ENCODE peak calls at places on chromosomes 6 and 20, in seven cellular contexts. R is IMR-90, P is H9, G is mesendoderm, B is H1, O is neuronal stem cell, D is trophoblast cell. A is an unnamed sample. For H3K4me1, the result is how much of the 10 kb centered on the place peaks cover.

GRCh38 chr20:12406978-12407377 is 489.3 kb downstream of the BTBD3 start:
- DNase-seq in D (no peak), O (no peak), P (no peak), B (no peak), R (no peak), G (no peak), A (no peak)

GRCh38 chr20:51769941-51770615 is 1.9 kb upstream of the ATP9A start:
- DNase-seq in O (no peak), P (no peak), B (no peak), D (no peak), G (no peak), R (no peak), A (no peak)

GRCh38 chr20:61300741-61301140 is 48.7 kb downstream of the CDH4 start:
- DNase-seq in R (no peak), D (no peak), G (no peak), B (no peak), O (no peak), P (no peak), A (no peak)

GRCh38 chr20:21391495-21392298 is 5.6 kb downstream of the NKX2-4 start:
- DNase-seq in G (peak), D (peak), R (no peak), P (peak), B (no peak), O (no peak), A (peak)

GRCh38 chr6:30450908-30451818 is 38.1 kb upstream of the HLA-E start:
- DNase-seq in R (peak), B (no peak), P (peak), O (no peak), G (peak), D (peak), A (peak)

GRCh38 chr20:63522091-63522868 is 1.7 kb downstream of the PPDPF start:
- DNase-seq in P (no peak), O (no peak), G (no peak), R (no peak), D (no peak), B (no peak), A (no peak)

GRCh38 chr6:107866606-107867301 is 42.6 kb upstream of the SCML4 start:
- DNase-seq in B (no peak), D (peak), O (no peak), P (no peak), R (peak), G (peak), A (peak)

GRCh38 chr6:121504227-121504626 is 68.8 kb downstream of the GJA1 start:
- DNase-seq in G (no peak), B (no peak), D (no peak), R (peak), P (no peak), O (no peak), A (peak)

GRCh38 chr6:133130863-133131262 is 110.3 kb upstream of the EYA4 start:
- DNase-seq in D (peak), P (no peak), O (no peak), B (no peak), R (peak), G (peak), A (no peak)

GRCh38 chr20:60403105-60403741 is 445.0 kb downstream of the CDH26 start:
- DNase-seq in G (no peak), D (no peak), O (no peak), P (no peak), R (no peak), B (no peak), A (no peak)

GRCh38 chr20:5504061-5504739 is 187.4 kb upstream of the PROKR2 start:
- DNase-seq in O (no peak), P (peak), R (no peak), B (no peak), D (peak), G (no peak), A (no peak)

GRCh38 chr6:89669002-89669401 is 30.5 kb upstream of the LYRM2 start:
- DNase-seq in D (peak), R (peak), P (no peak), B (no peak), O (no peak), G (peak), A (no peak)

GRCh38 chr6:27478706-27479318 is 5.9 kb upstream of the ZNF184 start:
- DNase-seq in G (peak), D (peak), P (peak), B (no peak), R (peak), O (peak), A (peak)

GRCh38 chr20:4091332-4092135 is 76.2 kb upstream of the RNF24 start:
- DNase-seq in G (peak), P (peak), R (peak), O (peak), D (peak), B (no peak), A (peak)

GRCh38 chr20:16397053-16397452 is 176.2 kb downstream of the KIF16B start:
- DNase-seq in O (no peak), D (no peak), P (no peak), G (no peak), R (no peak), B (no peak), A (no peak)

GRCh38 chr6:105604593-105604905 is 201.7 kb upstream of the PREP start:
- DNase-seq in B (no peak), D (no peak), G (no peak), P (no peak), R (no peak), O (no peak), A (no peak)

GRCh38 chr6:128168244-128168643 is 267.4 kb upstream of the THEMIS start:
- DNase-seq in R (no peak), O (no peak), G (peak), P (no peak), D (no peak), B (no peak), A (no peak)

GRCh38 chr6:19536838-19537237 is 300.3 kb upstream of the ID4 start:
- DNase-seq in O (no peak), G (no peak), D (no peak), R (no peak), P (no peak), B (no peak), A (no peak)

GRCh38 chr6:27502508-27503435 is 29.9 kb upstream of the ZNF184 start:
- DNase-seq in G (peak), R (peak), O (peak), D (peak), B (no peak), P (peak), A (peak)

GRCh38 chr6:141164042-141164748 is 968.5 kb upstream of the GJE1 start:
- DNase-seq in B (no peak), O (no peak), R (peak), D (peak), G (peak), P (no peak), A (peak)

GRCh38 chr20:15951711-15952110 is 621.5 kb downstream of the KIF16B start:
- DNase-seq in O (no peak), R (no peak), D (peak), B (no peak), P (no peak), G (no peak), A (no peak)

DNA sequence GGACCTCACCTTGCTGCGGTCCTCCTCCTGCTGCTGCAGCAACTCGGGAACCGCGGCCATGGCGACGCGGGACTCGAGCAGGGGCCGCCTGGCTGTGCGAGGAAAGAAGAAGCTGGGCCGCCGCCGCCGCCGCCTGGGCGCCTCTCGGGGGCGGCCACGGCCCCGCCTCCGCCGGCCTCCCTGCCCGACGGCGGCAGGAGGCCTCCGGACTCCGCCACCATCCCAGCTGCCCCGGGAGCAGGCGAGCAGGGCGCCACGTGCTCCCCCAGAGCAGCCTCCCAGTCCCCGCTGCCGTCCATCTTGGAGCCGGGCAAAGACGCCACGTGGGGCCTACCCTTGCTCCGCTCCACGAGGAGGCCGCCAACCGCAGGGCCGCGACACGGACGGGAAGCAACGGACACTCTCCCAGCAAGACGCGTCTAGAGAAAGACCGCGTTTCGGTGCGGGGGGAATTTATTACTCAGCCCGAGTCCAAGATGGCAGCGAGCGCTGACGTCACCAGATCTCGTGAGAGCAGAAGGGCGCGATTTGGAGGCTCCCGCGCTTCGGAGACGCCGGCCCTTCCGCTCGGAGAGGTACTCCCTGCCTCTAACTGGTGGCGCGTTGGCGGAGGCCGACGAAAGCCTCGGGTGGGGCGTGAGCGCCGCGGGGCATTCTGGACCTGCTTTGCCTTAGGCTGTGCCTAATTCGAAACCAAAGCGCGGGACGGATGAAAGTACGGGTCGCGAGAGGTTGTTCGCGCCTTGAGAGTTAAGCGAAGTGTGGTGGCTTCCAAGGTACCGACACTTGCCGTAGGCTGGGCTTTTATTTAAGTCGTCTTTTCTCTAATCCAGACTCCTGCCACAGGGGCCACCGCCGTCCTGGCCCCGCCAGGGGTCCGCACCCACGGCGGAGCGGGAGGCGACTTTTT is at the start of the genes MGME1 and SNX5:
- DNase-seq in P (peak), O (peak), G (peak), B (peak), D (peak), R (peak), A (peak)
- H2BK120ac ChIP-seq in P (peak), O (peak), G (peak), B (peak), D (peak), R (peak), A (peak)

GRCh38 chr6:37503486-37503980 is 3.8 kb upstream of the CCDC167 start:
- DNase-seq in G (no peak), R (no peak), D (no peak), P (no peak), B (no peak), O (no peak), A (no peak)

GRCh38 chr6:37501632-37502466 is 2.2 kb upstream of the CCDC167 start:
- DNase-seq in P (no peak), O (no peak), G (no peak), B (no peak), D (no peak), R (no peak), A (no peak)

GRCh38 chr6:37500294-37500608 is 558 bp upstream of the CCDC167 start:
- DNase-seq in B (no peak), G (no peak), R (no peak), P (no peak), D (no peak), O (no peak), A (no peak)

GRCh38 chr6:37499433-37500293 is at the start of gene CCDC167:
- DNase-seq in G (peak), O (peak), D (peak), B (peak), P (peak), R (peak), A (peak)

GRCh38 chr6:37502703-37503485 is 3.2 kb upstream of the CCDC167 start:
- DNase-seq in D (no peak), P (no peak), O (no peak), R (no peak), B (no peak), G (no peak), A (no peak)
- H3K4me1 ChIP-seq in D (under half), P (under half), O (under half), R (under half), B (under half), G (under half), A (under half)

GRCh38 chr6:119862719-119863118 is 513.2 kb upstream of the MAN1A1 start:
- DNase-seq in O (no peak), R (no peak), D (no peak), B (no peak), P (no peak), G (no peak), A (no peak)

GRCh38 chr6:119856136-119856535 is 506.6 kb upstream of the MAN1A1 start:
- DNase-seq in D (peak), G (no peak), R (no peak), B (no peak), O (no peak), P (no peak), A (peak)

DNA sequence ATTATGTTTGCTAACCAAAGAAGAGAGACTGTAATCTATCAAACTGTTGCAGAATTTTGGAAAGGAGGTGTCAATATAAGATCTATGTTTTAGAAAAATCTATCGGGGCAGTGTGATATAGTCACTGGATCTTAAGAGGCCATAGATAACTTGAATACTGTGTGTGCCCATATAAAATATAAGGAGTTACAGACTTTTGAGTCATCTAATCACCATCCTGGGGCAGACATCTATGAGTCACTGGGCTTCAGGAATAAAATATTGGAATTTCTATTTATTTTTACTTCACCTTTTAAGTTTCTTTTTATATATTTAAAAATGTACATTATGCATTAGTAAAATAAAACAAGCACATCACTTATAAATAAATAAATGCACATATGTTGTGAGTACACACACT is 509.3 kb upstream of the MAN1A1 start:
- DNase-seq in D (peak), B (no peak), G (no peak), O (no peak), P (no peak), R (peak), A (no peak)
- H2BK120ac ChIP-seq in D (no peak), B (no peak), G (no peak), O (no peak), P (no peak), R (no peak), A (no peak)

DNA sequence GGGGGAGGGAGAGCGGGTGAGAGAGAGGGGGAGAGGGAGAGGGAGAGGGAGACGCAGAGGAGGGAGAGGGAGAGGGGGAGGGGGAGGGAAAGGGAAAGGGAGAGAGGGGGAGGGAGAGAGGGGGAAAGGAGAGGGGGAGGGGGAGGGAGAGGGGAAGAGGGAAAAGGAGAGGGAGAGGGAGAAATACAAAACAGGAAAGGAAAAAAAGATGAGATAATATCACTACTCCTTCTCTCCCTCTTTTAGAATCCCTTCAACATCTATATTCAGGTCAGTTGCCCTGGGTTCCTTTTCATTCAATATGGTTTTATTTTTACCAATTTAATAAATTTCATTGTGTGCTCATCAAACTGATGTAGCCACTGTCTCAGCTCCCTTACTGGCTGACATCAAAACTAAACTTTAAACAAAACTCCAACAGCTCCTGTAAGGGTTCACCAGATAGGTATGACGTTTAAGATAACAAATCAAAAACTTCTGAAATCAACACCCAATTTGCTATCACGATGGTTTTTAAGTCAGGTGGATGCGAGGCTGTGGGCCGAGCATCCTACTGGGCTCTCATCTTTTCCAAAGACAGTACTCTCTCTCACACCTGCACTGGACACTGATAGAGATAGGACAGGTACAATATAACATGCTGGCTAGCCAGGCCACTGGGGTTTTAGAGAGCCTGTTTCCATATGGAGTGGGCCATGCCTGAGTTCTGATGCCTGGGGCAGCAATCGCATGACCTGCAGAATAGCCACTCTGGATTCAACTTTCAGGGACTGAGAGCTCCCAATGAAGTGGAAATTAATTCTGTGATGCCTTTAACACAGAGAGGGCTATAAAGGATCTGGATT is 99.5 kb downstream of the FYN start:
- DNase-seq in B (no peak), D (no peak), O (no peak), P (no peak), R (no peak), G (no peak), A (no peak)
- H3K4me1 ChIP-seq in B (under half), D (under half), O (under half), P (under half), R (under half), G (under half), A (under half)

GRCh38 chr6:109867970-109868358 is 110.1 kb upstream of the GPR6 start:
- DNase-seq in D (no peak), G (no peak), R (no peak), P (no peak), B (no peak), O (no peak), A (peak)

GRCh38 chr6:109865968-109866367 is 112.1 kb upstream of the GPR6 start:
- DNase-seq in R (no peak), D (peak), O (no peak), P (peak), B (no peak), G (peak), A (no peak)

GRCh38 chr6:109867009-109867969 is 110.8 kb upstream of the GPR6 start:
- DNase-seq in G (peak), P (no peak), O (no peak), R (peak), B (no peak), D (peak), A (peak)

GRCh38 chr6:109861946-109862345 is 116.2 kb upstream of the GPR6 start:
- DNase-seq in D (no peak), O (no peak), B (no peak), G (no peak), P (no peak), R (no peak), A (no peak)

GRCh38 chr6:109864050-109864449 is 114.1 kb upstream of the GPR6 start:
- DNase-seq in B (no peak), R (no peak), G (no peak), D (no peak), O (no peak), P (no peak), A (no peak)
- H2BK120ac ChIP-seq in B (no peak), R (no peak), G (no peak), D (no peak), O (no peak), P (no peak), A (no peak)

DNA sequence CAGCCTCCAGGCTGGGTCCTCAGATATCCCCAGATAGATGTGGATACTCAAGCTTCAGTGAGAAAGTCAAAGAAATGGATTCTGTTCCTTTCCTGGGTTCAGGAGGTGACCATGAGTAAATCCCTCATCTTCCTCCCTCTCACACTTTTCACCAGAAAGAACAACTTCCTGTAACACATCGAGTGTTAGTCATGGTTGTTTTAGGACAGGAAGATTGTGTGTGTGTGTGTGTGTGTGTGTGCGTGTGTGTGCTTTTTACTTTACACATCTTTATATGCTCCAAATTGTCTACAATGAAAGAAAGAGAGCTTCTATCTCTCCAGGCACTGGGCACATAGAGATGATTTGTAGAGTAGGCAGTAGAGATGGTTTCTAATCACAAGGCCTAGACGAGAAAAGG is 139.9 kb downstream of the TBXT start:
- DNase-seq in B (no peak), R (peak), D (no peak), O (no peak), P (no peak), G (no peak), A (peak)
- H3K4me1 ChIP-seq in B (under half), R (under half), D (under half), O (under half), P (under half), G (under half), A (under half)

DNA sequence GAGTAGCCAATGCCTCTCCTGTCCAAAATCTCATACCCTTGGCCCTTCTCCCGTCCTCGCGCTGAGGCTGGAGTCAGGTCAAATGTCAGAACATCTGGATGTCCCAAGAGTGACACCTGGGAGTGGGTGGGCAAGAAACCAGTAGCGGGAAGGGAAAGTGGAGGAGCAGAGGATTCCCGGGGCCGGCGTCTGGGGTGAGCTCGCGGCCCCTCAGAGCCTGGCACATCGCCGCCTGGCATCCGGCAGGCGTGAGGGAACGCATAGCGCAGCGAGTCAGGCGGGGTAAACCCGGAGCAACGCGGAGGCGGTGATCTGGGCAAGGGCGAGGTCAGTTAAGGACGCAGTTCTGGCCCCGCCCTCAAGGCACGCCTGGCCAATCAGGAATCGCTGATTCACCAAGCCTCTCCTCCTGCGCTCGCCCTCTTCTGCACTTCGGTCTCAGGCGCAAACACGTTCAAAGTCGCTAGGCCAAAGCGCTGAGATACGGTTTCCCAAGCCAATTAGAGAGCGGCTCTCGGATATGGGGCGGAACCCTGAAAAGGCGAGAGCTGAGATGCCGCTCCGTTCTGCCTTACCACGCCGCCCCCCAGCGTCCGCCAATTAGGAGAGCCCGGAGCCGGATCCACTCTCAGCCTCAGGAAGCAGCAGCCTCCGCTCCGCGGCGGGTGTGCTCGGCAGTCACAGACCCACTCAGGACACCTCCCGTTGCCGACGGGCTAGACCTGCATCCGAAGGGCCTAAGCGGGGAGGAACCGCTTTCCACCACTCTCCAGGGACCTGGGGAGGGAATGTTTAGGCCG is 22.5 kb downstream of the VPS52 start:
- DNase-seq in D (peak), O (peak), P (peak), R (peak), G (peak), B (peak), A (peak)
- H2BK120ac ChIP-seq in D (no peak), O (no peak), P (no peak), R (peak), G (no peak), B (no peak), A (peak)

GRCh38 chr6:33414592-33415271 is 3.2 kb downstream of the CUTA start:
- DNase-seq in D (no peak), O (no peak), P (peak), R (no peak), G (peak), B (no peak), A (no peak)

GRCh38 chr6:33413601-33414120 is 2.8 kb downstream of the PHF1 start:
- DNase-seq in R (no peak), D (no peak), G (no peak), P (no peak), B (no peak), O (no peak), A (no peak)

GRCh38 chr6:33411632-33412005 is 805 bp downstream of the PHF1 start:
- DNase-seq in B (no peak), G (no peak), O (no peak), D (no peak), P (no peak), R (no peak), A (no peak)

GRCh38 chr6:33412140-33413009 is 1.6 kb downstream of the PHF1 start:
- DNase-seq in R (no peak), P (no peak), D (no peak), G (no peak), B (no peak), O (no peak), A (no peak)

GRCh38 chr6:33413200-33413599 is 2.4 kb downstream of the PHF1 start:
- DNase-seq in D (no peak), G (no peak), R (no peak), B (no peak), O (no peak), P (no peak), A (no peak)
- H3K4me1 ChIP-seq in D (under half), G (under half), R (under half), B (under half), O (under half), P (under half), A (under half)